ENCODE peak calls at places on chromosome 7, in ten cellular contexts. One of them, this sample, is unnamed.

GRCh38 chr7:157928808-157929425 is 592.1 kb downstream of the DNAJB6 start:
- DNase-seq in activated T-helper 1 cell treated with anti-CD3 and anti-CD28 coated beads, Interleukin-2, amount 50 U/mL, for 16 hours: no peak
- DNase-seq in AG20443: no peak
- DNase-seq in GM13976: no peak
- DNase-seq in NCI-H345: no peak
- DNase-seq in activated T-cell treated with anti-CD3 and anti-CD28 coated beads for 4 hours: no peak
- DNase-seq in CD4-positive, alpha-beta T cell: no peak
- DNase-seq in NCI-H510A treated with DMSO at 0.1 percent for 48 hours: no peak
- DNase-seq in putamen: no peak
- DNase-seq in type B pancreatic cell: no peak
- DNase-seq in this sample: no peak

GRCh38 chr7:67462781-67463191 is 466.2 kb downstream of the TYW1 start:
- DNase-seq in putamen: no peak
- DNase-seq in activated T-cell treated with anti-CD3 and anti-CD28 coated beads for 4 hours: no peak
- DNase-seq in type B pancreatic cell: peak; percentile 84
- DNase-seq in GM13976: no peak
- DNase-seq in NCI-H510A treated with DMSO at 0.1 percent for 48 hours: no peak
- DNase-seq in AG20443: no peak
- DNase-seq in activated T-helper 1 cell treated with anti-CD3 and anti-CD28 coated beads, Interleukin-2, amount 50 U/mL, for 16 hours: no peak
- DNase-seq in NCI-H345: no peak
- DNase-seq in CD4-positive, alpha-beta T cell: no peak
- DNase-seq in this sample: no peak

GRCh38 chr7:141072548-141073172 is 1.2 kb upstream of the TMEM178B start:
- DNase-seq in NCI-H345: peak; percentile 88
- DNase-seq in NCI-H510A treated with DMSO at 0.1 percent for 48 hours: no peak
- DNase-seq in activated T-helper 1 cell treated with anti-CD3 and anti-CD28 coated beads, Interleukin-2, amount 50 U/mL, for 16 hours: no peak
- DNase-seq in GM13976: no peak
- DNase-seq in activated T-cell treated with anti-CD3 and anti-CD28 coated beads for 4 hours: no peak
- DNase-seq in AG20443: peak; percentile 78
- DNase-seq in type B pancreatic cell: peak; percentile 74
- DNase-seq in CD4-positive, alpha-beta T cell: no peak
- DNase-seq in putamen: peak; percentile 89
- DNase-seq in this sample: peak; percentile 81

GRCh38 chr7:134284952-134285351 is 31.8 kb downstream of the SLC35B4 start:
- DNase-seq in activated T-helper 1 cell treated with anti-CD3 and anti-CD28 coated beads, Interleukin-2, amount 50 U/mL, for 16 hours: no peak
- DNase-seq in activated T-cell treated with anti-CD3 and anti-CD28 coated beads for 4 hours: no peak
- DNase-seq in putamen: no peak
- DNase-seq in AG20443: no peak
- DNase-seq in GM13976: no peak
- DNase-seq in CD4-positive, alpha-beta T cell: no peak
- DNase-seq in type B pancreatic cell: no peak
- DNase-seq in NCI-H510A treated with DMSO at 0.1 percent for 48 hours: no peak
- DNase-seq in NCI-H345: no peak
- DNase-seq in this sample: no peak

GRCh38 chr7:45610019-45610418 is 35.9 kb downstream of the ADCY1 start:
- DNase-seq in GM13976: peak; percentile 10
- DNase-seq in activated T-cell treated with anti-CD3 and anti-CD28 coated beads for 4 hours: no peak
- DNase-seq in NCI-H510A treated with DMSO at 0.1 percent for 48 hours: no peak
- DNase-seq in AG20443: no peak
- DNase-seq in putamen: no peak
- DNase-seq in NCI-H345: no peak
- DNase-seq in CD4-positive, alpha-beta T cell: no peak
- DNase-seq in type B pancreatic cell: peak; percentile 65
- DNase-seq in activated T-helper 1 cell treated with anti-CD3 and anti-CD28 coated beads, Interleukin-2, amount 50 U/mL, for 16 hours: no peak
- DNase-seq in this sample: no peak

GRCh38 chr7:84913731-84914130 is 273.1 kb downstream of the SEMA3D start:
- DNase-seq in AG20443: peak; percentile 35
- DNase-seq in GM13976: no peak
- DNase-seq in type B pancreatic cell: no peak
- DNase-seq in activated T-cell treated with anti-CD3 and anti-CD28 coated beads for 4 hours: no peak
- DNase-seq in CD4-positive, alpha-beta T cell: no peak
- DNase-seq in NCI-H345: no peak
- DNase-seq in activated T-helper 1 cell treated with anti-CD3 and anti-CD28 coated beads, Interleukin-2, amount 50 U/mL, for 16 hours: no peak
- DNase-seq in putamen: no peak
- DNase-seq in NCI-H510A treated with DMSO at 0.1 percent for 48 hours: no peak
- DNase-seq in this sample: peak; percentile 48

GRCh38 chr7:7581531-7582179 is 15.0 kb downstream of the MIOS start:
- DNase-seq in GM13976: no peak
- DNase-seq in NCI-H510A treated with DMSO at 0.1 percent for 48 hours: no peak
- DNase-seq in NCI-H345: no peak
- DNase-seq in activated T-helper 1 cell treated with anti-CD3 and anti-CD28 coated beads, Interleukin-2, amount 50 U/mL, for 16 hours: no peak
- DNase-seq in putamen: peak; percentile 39
- DNase-seq in AG20443: no peak
- DNase-seq in CD4-positive, alpha-beta T cell: no peak
- DNase-seq in activated T-cell treated with anti-CD3 and anti-CD28 coated beads for 4 hours: no peak
- DNase-seq in type B pancreatic cell: no peak
- DNase-seq in this sample: no peak

GRCh38 chr7:92244803-92245486 is 769 bp downstream of the KRIT1 start:
- DNase-seq in CD4-positive, alpha-beta T cell: no peak
- DNase-seq in GM13976: no peak
- DNase-seq in putamen: no peak
- DNase-seq in activated T-helper 1 cell treated with anti-CD3 and anti-CD28 coated beads, Interleukin-2, amount 50 U/mL, for 16 hours: no peak
- DNase-seq in NCI-H510A treated with DMSO at 0.1 percent for 48 hours: no peak
- DNase-seq in NCI-H345: peak; percentile 37
- DNase-seq in activated T-cell treated with anti-CD3 and anti-CD28 coated beads for 4 hours: no peak
- DNase-seq in type B pancreatic cell: no peak
- DNase-seq in AG20443: no peak
- DNase-seq in this sample: peak; percentile 27

GRCh38 chr7:155066417-155066950 is 3.6 kb upstream of the HTR5A start:
- DNase-seq in activated T-helper 1 cell treated with anti-CD3 and anti-CD28 coated beads, Interleukin-2, amount 50 U/mL, for 16 hours: no peak
- DNase-seq in AG20443: peak; percentile 77
- DNase-seq in NCI-H345: peak; percentile 34
- DNase-seq in GM13976: no peak
- DNase-seq in CD4-positive, alpha-beta T cell: no peak
- DNase-seq in NCI-H510A treated with DMSO at 0.1 percent for 48 hours: no peak
- DNase-seq in activated T-cell treated with anti-CD3 and anti-CD28 coated beads for 4 hours: no peak
- DNase-seq in type B pancreatic cell: no peak
- DNase-seq in putamen: no peak
- DNase-seq in this sample: peak; percentile 69

GRCh38 chr7:7535688-7536087 is at the start of gene COL28A1:
- DNase-seq in NCI-H510A treated with DMSO at 0.1 percent for 48 hours: no peak
- DNase-seq in NCI-H345: no peak
- DNase-seq in activated T-helper 1 cell treated with anti-CD3 and anti-CD28 coated beads, Interleukin-2, amount 50 U/mL, for 16 hours: no peak
- DNase-seq in type B pancreatic cell: no peak
- DNase-seq in GM13976: no peak
- DNase-seq in activated T-cell treated with anti-CD3 and anti-CD28 coated beads for 4 hours: no peak
- DNase-seq in putamen: no peak
- DNase-seq in CD4-positive, alpha-beta T cell: no peak
- DNase-seq in AG20443: no peak
- DNase-seq in this sample: no peak

GRCh38 chr7:142813262-142813661 is 41.6 kb upstream of the EPHB6 start:
- DNase-seq in AG20443: peak; percentile 43
- DNase-seq in activated T-cell treated with anti-CD3 and anti-CD28 coated beads for 4 hours: no peak
- DNase-seq in activated T-helper 1 cell treated with anti-CD3 and anti-CD28 coated beads, Interleukin-2, amount 50 U/mL, for 16 hours: no peak
- DNase-seq in putamen: no peak
- DNase-seq in NCI-H345: peak; percentile 18
- DNase-seq in GM13976: no peak
- DNase-seq in CD4-positive, alpha-beta T cell: peak; percentile 32
- DNase-seq in NCI-H510A treated with DMSO at 0.1 percent for 48 hours: no peak
- DNase-seq in type B pancreatic cell: no peak
- DNase-seq in this sample: peak; percentile 71

GRCh38 chr7:17564678-17565209 is 266.3 kb downstream of the AHR start:
- DNase-seq in GM13976: no peak
- DNase-seq in activated T-cell treated with anti-CD3 and anti-CD28 coated beads for 4 hours: no peak
- DNase-seq in type B pancreatic cell: no peak
- DNase-seq in putamen: no peak
- DNase-seq in NCI-H510A treated with DMSO at 0.1 percent for 48 hours: no peak
- DNase-seq in NCI-H345: no peak
- DNase-seq in activated T-helper 1 cell treated with anti-CD3 and anti-CD28 coated beads, Interleukin-2, amount 50 U/mL, for 16 hours: no peak
- DNase-seq in AG20443: no peak
- DNase-seq in CD4-positive, alpha-beta T cell: no peak
- DNase-seq in this sample: peak; percentile 81

GRCh38 chr7:105638942-105639495 is 57.7 kb upstream of the EFCAB10 start:
- DNase-seq in putamen: no peak
- DNase-seq in NCI-H510A treated with DMSO at 0.1 percent for 48 hours: peak; percentile 46
- DNase-seq in AG20443: no peak
- DNase-seq in GM13976: no peak
- DNase-seq in type B pancreatic cell: no peak
- DNase-seq in activated T-cell treated with anti-CD3 and anti-CD28 coated beads for 4 hours: no peak
- DNase-seq in activated T-helper 1 cell treated with anti-CD3 and anti-CD28 coated beads, Interleukin-2, amount 50 U/mL, for 16 hours: no peak
- DNase-seq in CD4-positive, alpha-beta T cell: no peak
- DNase-seq in NCI-H345: peak; percentile 89
- DNase-seq in this sample: no peak

GRCh38 chr7:121480058-121480457 is 84.0 kb upstream of the FAM3C start:
- DNase-seq in NCI-H345: peak; percentile 8
- DNase-seq in activated T-cell treated with anti-CD3 and anti-CD28 coated beads for 4 hours: no peak
- DNase-seq in CD4-positive, alpha-beta T cell: no peak
- DNase-seq in putamen: no peak
- DNase-seq in NCI-H510A treated with DMSO at 0.1 percent for 48 hours: no peak
- DNase-seq in activated T-helper 1 cell treated with anti-CD3 and anti-CD28 coated beads, Interleukin-2, amount 50 U/mL, for 16 hours: no peak
- DNase-seq in GM13976: no peak
- DNase-seq in AG20443: no peak
- DNase-seq in type B pancreatic cell: no peak
- DNase-seq in this sample: no peak

GRCh38 chr7:107103369-107103768 is 58.9 kb downstream of the PRKAR2B start:
- DNase-seq in AG20443: no peak
- DNase-seq in putamen: no peak
- DNase-seq in activated T-helper 1 cell treated with anti-CD3 and anti-CD28 coated beads, Interleukin-2, amount 50 U/mL, for 16 hours: no peak
- DNase-seq in type B pancreatic cell: no peak
- DNase-seq in activated T-cell treated with anti-CD3 and anti-CD28 coated beads for 4 hours: no peak
- DNase-seq in NCI-H510A treated with DMSO at 0.1 percent for 48 hours: no peak
- DNase-seq in NCI-H345: no peak
- DNase-seq in CD4-positive, alpha-beta T cell: no peak
- DNase-seq in GM13976: no peak
- DNase-seq in this sample: no peak

GRCh38 chr7:25069900-25070443 is 55.1 kb downstream of the CYCS start:
- DNase-seq in GM13976: peak; percentile 78
- DNase-seq in NCI-H345: peak; percentile 65
- DNase-seq in putamen: peak; percentile 29
- DNase-seq in CD4-positive, alpha-beta T cell: no peak
- DNase-seq in activated T-helper 1 cell treated with anti-CD3 and anti-CD28 coated beads, Interleukin-2, amount 50 U/mL, for 16 hours: peak; percentile 19
- DNase-seq in activated T-cell treated with anti-CD3 and anti-CD28 coated beads for 4 hours: peak; percentile 38
- DNase-seq in AG20443: peak; percentile 85
- DNase-seq in NCI-H510A treated with DMSO at 0.1 percent for 48 hours: peak; percentile 72
- DNase-seq in type B pancreatic cell: no peak
- DNase-seq in this sample: peak; percentile 94

GRCh38 chr7:2645274-2645868 is 13.6 kb downstream of the TTYH3 start:
- DNase-seq in NCI-H345: no peak
- DNase-seq in activated T-cell treated with anti-CD3 and anti-CD28 coated beads for 4 hours: no peak
- DNase-seq in putamen: no peak
- DNase-seq in AG20443: no peak
- DNase-seq in NCI-H510A treated with DMSO at 0.1 percent for 48 hours: no peak
- DNase-seq in CD4-positive, alpha-beta T cell: no peak
- DNase-seq in type B pancreatic cell: no peak
- DNase-seq in GM13976: peak; percentile 75
- DNase-seq in activated T-helper 1 cell treated with anti-CD3 and anti-CD28 coated beads, Interleukin-2, amount 50 U/mL, for 16 hours: no peak
- DNase-seq in this sample: no peak

GRCh38 chr7:144384071-144384470 is 19.4 kb downstream of the NOBOX start:
- DNase-seq in activated T-helper 1 cell treated with anti-CD3 and anti-CD28 coated beads, Interleukin-2, amount 50 U/mL, for 16 hours: no peak
- DNase-seq in CD4-positive, alpha-beta T cell: no peak
- DNase-seq in type B pancreatic cell: no peak
- DNase-seq in NCI-H345: no peak
- DNase-seq in putamen: no peak
- DNase-seq in NCI-H510A treated with DMSO at 0.1 percent for 48 hours: no peak
- DNase-seq in GM13976: no peak
- DNase-seq in AG20443: no peak
- DNase-seq in activated T-cell treated with anti-CD3 and anti-CD28 coated beads for 4 hours: no peak
- DNase-seq in this sample: peak; percentile 33